ENCODE peak calls at places on chromosomes 12 and 14, in six cellular contexts. One of them, this sample, is unnamed.

GRCh38 chr14:90846511-90846910 is 30.3 kb upstream of the TTC7B start:
- DNase-seq in fibroblast of the conjunctiva: no peak
- DNase-seq in amniotic stem cell: no peak
- DNase-seq in stimulated activated CD4-positive, alpha-beta T cell treated with anti-CD3 and anti-CD28 coated beads, TNF-alpha, amount 100 ng/mL, for 1 hour: no peak
- DNase-seq in foreskin fibroblast: peak; percentile 70
- DNase-seq in WERI-Rb-1: no peak
- DNase-seq in this sample: no peak

GRCh38 chr12:7608184-7608911 is 57.4 kb downstream of the APOBEC1 start:
- DNase-seq in fibroblast of the conjunctiva: no peak
- DNase-seq in amniotic stem cell: no peak
- DNase-seq in stimulated activated CD4-positive, alpha-beta T cell treated with anti-CD3 and anti-CD28 coated beads, TNF-alpha, amount 100 ng/mL, for 1 hour: no peak
- DNase-seq in foreskin fibroblast: no peak
- DNase-seq in WERI-Rb-1: no peak
- DNase-seq in this sample: no peak

GRCh38 chr12:10128687-10129086 is 1.3 kb downstream of the CLEC7A start:
- DNase-seq in fibroblast of the conjunctiva: no peak
- DNase-seq in amniotic stem cell: no peak
- DNase-seq in stimulated activated CD4-positive, alpha-beta T cell treated with anti-CD3 and anti-CD28 coated beads, TNF-alpha, amount 100 ng/mL, for 1 hour: no peak
- DNase-seq in foreskin fibroblast: no peak
- DNase-seq in WERI-Rb-1: no peak
- DNase-seq in this sample: no peak

GRCh38 chr12:59660148-59660547 is 64.3 kb downstream of the SLC16A7 start:
- DNase-seq in fibroblast of the conjunctiva: no peak
- DNase-seq in amniotic stem cell: no peak
- DNase-seq in stimulated activated CD4-positive, alpha-beta T cell treated with anti-CD3 and anti-CD28 coated beads, TNF-alpha, amount 100 ng/mL, for 1 hour: no peak
- DNase-seq in foreskin fibroblast: no peak
- DNase-seq in WERI-Rb-1: no peak
- DNase-seq in this sample: peak; percentile 33

GRCh38 chr14:90820958-90821357 is 4.7 kb upstream of the TTC7B start:
- DNase-seq in fibroblast of the conjunctiva: no peak
- DNase-seq in amniotic stem cell: no peak
- DNase-seq in stimulated activated CD4-positive, alpha-beta T cell treated with anti-CD3 and anti-CD28 coated beads, TNF-alpha, amount 100 ng/mL, for 1 hour: peak; percentile 24
- DNase-seq in foreskin fibroblast: peak; percentile 42
- DNase-seq in WERI-Rb-1: no peak
- DNase-seq in this sample: no peak

GRCh38 chr12:121942145-121942718 is 23.8 kb downstream of the CFAP251 start:
- DNase-seq in fibroblast of the conjunctiva: no peak
- DNase-seq in amniotic stem cell: no peak
- DNase-seq in stimulated activated CD4-positive, alpha-beta T cell treated with anti-CD3 and anti-CD28 coated beads, TNF-alpha, amount 100 ng/mL, for 1 hour: no peak
- DNase-seq in foreskin fibroblast: no peak
- DNase-seq in WERI-Rb-1: no peak
- DNase-seq in this sample: peak; percentile 43

GRCh38 chr14:89418976-89419375 is 1.9 kb upstream of the FOXN3 start:
- DNase-seq in fibroblast of the conjunctiva: no peak
- DNase-seq in amniotic stem cell: no peak
- DNase-seq in stimulated activated CD4-positive, alpha-beta T cell treated with anti-CD3 and anti-CD28 coated beads, TNF-alpha, amount 100 ng/mL, for 1 hour: no peak
- DNase-seq in foreskin fibroblast: no peak
- DNase-seq in WERI-Rb-1: no peak
- DNase-seq in this sample: no peak

GRCh38 chr12:55009171-55009570 is 10.6 kb upstream of the NEUROD4 start:
- DNase-seq in fibroblast of the conjunctiva: no peak
- DNase-seq in amniotic stem cell: no peak
- DNase-seq in stimulated activated CD4-positive, alpha-beta T cell treated with anti-CD3 and anti-CD28 coated beads, TNF-alpha, amount 100 ng/mL, for 1 hour: no peak
- DNase-seq in foreskin fibroblast: no peak
- DNase-seq in WERI-Rb-1: peak; percentile 54
- DNase-seq in this sample: no peak

GRCh38 chr12:93777249-93777648 is 100.1 kb downstream of the CRADD start:
- DNase-seq in fibroblast of the conjunctiva: no peak
- DNase-seq in amniotic stem cell: peak; percentile 50
- DNase-seq in stimulated activated CD4-positive, alpha-beta T cell treated with anti-CD3 and anti-CD28 coated beads, TNF-alpha, amount 100 ng/mL, for 1 hour: no peak
- DNase-seq in foreskin fibroblast: peak; percentile 78
- DNase-seq in WERI-Rb-1: no peak
- DNase-seq in this sample: peak; percentile 81

GRCh38 chr14:105879503-105879866 is 353.1 kb downstream of the TMEM121 start:
- DNase-seq in fibroblast of the conjunctiva: no peak
- DNase-seq in amniotic stem cell: no peak
- DNase-seq in stimulated activated CD4-positive, alpha-beta T cell treated with anti-CD3 and anti-CD28 coated beads, TNF-alpha, amount 100 ng/mL, for 1 hour: no peak
- DNase-seq in foreskin fibroblast: no peak
- DNase-seq in WERI-Rb-1: peak; percentile 3
- DNase-seq in this sample: no peak